ENCODE peak calls at places on chromosome 2, in six cellular contexts. Z, P, U, Q, V and Y are unnamed samples. For H3K4me1, the result is how much of the 10 kb centered on the place peaks cover.

GRCh38 chr2:96601382-96602292 is 36.5 kb downstream of the KANSL3 start:
- DNase-seq in Z (no peak), P (no peak), U (no peak), Q (no peak), V (no peak), Y (no peak)

GRCh38 chr2:78861546-78861945 is 164.0 kb upstream of the REG3G start:
- DNase-seq in Z (no peak), P (no peak), U (peak), Q (no peak), V (no peak), Y (no peak)

GRCh38 chr2:62409442-62409841 is 96.6 kb downstream of the TMEM17 start:
- DNase-seq in Z (no peak), P (no peak), U (no peak), Q (no peak), V (no peak), Y (no peak)

GRCh38 chr2:18387479-18388206 is 172.8 kb downstream of the RDH14 start:
- DNase-seq in Z (peak), P (peak), U (peak), Q (peak), V (peak), Y (peak)

GRCh38 chr2:42082026-42082425 is 34.2 kb downstream of the PKDCC start:
- DNase-seq in Z (no peak), P (no peak), U (no peak), Q (no peak), V (no peak), Y (no peak)

GRCh38 chr2:9107168-9108025 is 99.2 kb upstream of the ASAP2 start:
- DNase-seq in Z (no peak), P (no peak), U (no peak), Q (peak), V (no peak), Y (no peak)

GRCh38 chr2:206562375-206562774 is 79.9 kb upstream of the FAM237A start:
- DNase-seq in Z (no peak), P (no peak), U (no peak), Q (no peak), V (no peak), Y (no peak)

GRCh38 chr2:216057688-216058193 is 23.9 kb downstream of the PECR start:
- DNase-seq in Z (no peak), P (no peak), U (no peak), Q (peak), V (no peak), Y (no peak)

GRCh38 chr2:176096986-176097819 is 2.4 kb upstream of the HOXD12 start:
- DNase-seq in Z (peak), P (peak), U (peak), Q (peak), V (peak), Y (peak)

GRCh38 chr2:150917956-150918713 is 343.5 kb downstream of the RBM43 start:
- DNase-seq in Z (no peak), P (no peak), U (no peak), Q (no peak), V (no peak), Y (no peak)

GRCh38 chr2:28606986-28607441 is 111.2 kb downstream of the PLB1 start:
- DNase-seq in Z (no peak), P (no peak), U (peak), Q (no peak), V (peak), Y (no peak)

GRCh38 chr2:15668611-15669305 is 77.1 kb downstream of the DDX1 start:
- DNase-seq in Z (no peak), P (no peak), U (peak), Q (no peak), V (no peak), Y (no peak)

GRCh38 chr2:240322231-240322955 is 113.1 kb upstream of the GPC1 start:
- DNase-seq in Z (no peak), P (no peak), U (no peak), Q (peak), V (peak), Y (no peak)

GRCh38 chr2:236657215-236657614 is 87.6 kb downstream of the ACKR3 start:
- DNase-seq in Z (no peak), P (no peak), U (no peak), Q (no peak), V (no peak), Y (no peak)

GRCh38 chr2:132979339-132980093 is 309.5 kb upstream of the LYPD1 start:
- DNase-seq in Z (no peak), P (no peak), U (no peak), Q (no peak), V (no peak), Y (no peak)

GRCh38 chr2:174343638-174344455 is 9.1 kb downstream of the SP9 start:
- DNase-seq in Z (no peak), P (no peak), U (no peak), Q (no peak), V (no peak), Y (no peak)

GRCh38 chr2:95165030-95165370 is 609 bp upstream of the ZNF2 start:
- DNase-seq in Z (no peak), P (no peak), U (no peak), Q (no peak), V (no peak), Y (no peak)

GRCh38 chr2:229154381-229154780 is 116.7 kb downstream of the PID1 start:
- DNase-seq in Z (no peak), P (no peak), U (no peak), Q (no peak), V (no peak), Y (no peak)

DNA sequence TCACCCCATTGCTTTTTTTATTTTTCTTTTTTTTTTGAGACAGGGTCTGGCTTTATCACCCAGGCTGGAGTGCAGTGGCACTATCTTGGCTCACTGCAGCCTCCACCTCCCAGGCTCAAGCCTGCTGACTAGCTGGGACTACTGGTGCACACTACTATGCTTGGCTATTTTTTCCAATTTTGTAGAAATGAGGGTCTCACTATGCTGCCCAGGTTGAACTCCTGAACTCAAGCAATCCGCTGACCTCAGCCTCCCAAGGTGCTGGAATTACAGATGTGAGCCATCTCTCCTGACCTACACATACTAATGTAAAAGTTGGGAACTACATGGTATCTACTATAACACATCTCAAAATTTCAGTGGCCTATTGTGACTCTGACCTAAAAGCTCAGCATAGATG is 101.2 kb downstream of the FMNL2 start:
- DNase-seq in Z (no peak), P (no peak), U (no peak), Q (no peak), V (no peak), Y (no peak)
- H3K4me1 ChIP-seq in Z (under half), P (under half), U (under half), Q (under half), V (under half), Y (under half)

DNA sequence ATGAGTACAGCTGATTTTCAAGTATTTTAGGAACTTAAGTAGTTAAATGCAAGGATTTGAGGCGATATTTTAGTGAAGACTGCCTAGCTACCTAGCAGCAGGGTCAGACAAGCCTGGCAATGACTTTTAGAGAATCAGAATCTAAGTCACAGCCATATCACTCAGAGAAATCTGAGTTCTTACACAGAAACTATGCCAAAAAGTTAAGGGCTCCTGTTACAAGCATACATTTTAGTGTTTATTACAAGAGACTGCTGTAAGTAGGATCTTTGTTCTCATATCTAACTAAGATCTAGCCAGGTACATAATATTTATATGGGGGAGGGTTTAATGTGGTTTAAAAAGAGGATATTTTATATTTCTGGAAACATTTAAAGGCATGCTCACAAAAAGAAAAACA is 37.5 kb downstream of the MAP4K3 start:
- DNase-seq in Z (no peak), P (no peak), U (no peak), Q (no peak), V (no peak), Y (no peak)
- H3K4me1 ChIP-seq in Z (under half), P (under half), U (under half), Q (under half), V (half or more), Y (under half)

DNA sequence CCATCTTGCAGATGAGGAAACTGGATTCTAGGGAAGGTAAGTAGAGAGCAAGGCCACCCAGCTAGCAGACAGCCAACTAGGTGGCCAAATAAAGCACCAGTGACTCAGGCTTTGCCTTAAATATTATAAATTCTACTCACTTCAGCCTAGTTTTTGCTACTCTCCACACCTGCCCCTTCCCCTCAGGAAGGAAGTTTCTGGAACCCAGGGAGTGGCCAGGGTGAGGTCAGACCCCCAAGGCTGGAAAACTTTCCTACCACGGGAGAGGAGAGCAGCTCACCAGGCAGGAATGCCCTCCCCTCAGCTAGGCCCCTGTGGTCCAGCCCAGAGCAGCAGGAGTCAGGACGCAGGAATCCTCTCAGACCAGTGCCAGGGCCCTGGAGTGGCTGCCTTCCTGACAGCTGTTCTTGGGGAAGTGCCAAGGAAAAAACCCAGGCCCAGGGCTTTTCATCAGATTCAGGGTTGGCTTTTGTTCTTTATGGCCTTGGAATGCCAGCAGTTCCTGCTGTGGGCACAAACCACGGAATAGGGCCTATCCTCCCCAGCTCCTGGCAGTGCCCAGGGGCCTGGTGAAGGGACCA is 5.1 kb upstream of the PAX8 start:
- DNase-seq in Z (no peak), P (peak), U (peak), Q (peak), V (no peak), Y (peak)
- H3K4me1 ChIP-seq in Z (under half), P (under half), U (under half), Q (half or more), V (under half), Y (under half)

DNA sequence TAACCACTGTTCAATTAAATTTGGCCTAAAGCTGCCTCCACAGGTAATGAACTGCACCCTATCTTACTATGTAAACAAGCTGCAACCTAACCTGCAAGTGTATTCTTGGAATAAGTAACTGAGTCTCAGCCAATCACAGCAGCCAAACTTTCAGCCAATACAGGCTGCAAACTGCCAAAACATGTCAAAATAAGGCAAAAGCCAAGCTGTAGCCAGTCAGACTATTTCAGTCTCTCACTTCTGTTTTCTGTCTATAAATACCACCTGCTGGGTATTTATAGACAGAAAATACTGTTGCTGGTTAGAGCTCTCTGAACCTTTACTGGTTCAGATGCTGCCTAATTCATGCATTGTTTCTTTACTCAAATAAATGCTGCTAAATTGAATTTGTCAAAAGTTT is 14.3 kb downstream of the C2orf76 start:
- DNase-seq in Z (no peak), P (no peak), U (no peak), Q (peak), V (no peak), Y (no peak)
- H3K4me1 ChIP-seq in Z (under half), P (under half), U (under half), Q (under half), V (under half), Y (under half)

GRCh38 chr2:208389940-208390339 is 16.7 kb upstream of the PTH2R start:
- DNase-seq in Z (no peak), P (no peak), U (no peak), Q (no peak), V (no peak), Y (no peak)

GRCh38 chr2:208384637-208385036 is 22.0 kb upstream of the PTH2R start:
- DNase-seq in Z (no peak), P (no peak), U (no peak), Q (no peak), V (no peak), Y (no peak)

GRCh38 chr2:208392300-208392699 is 14.3 kb upstream of the PTH2R start:
- DNase-seq in Z (no peak), P (no peak), U (no peak), Q (no peak), V (no peak), Y (no peak)

GRCh38 chr2:208386546-208386945 is 20.0 kb upstream of the PTH2R start:
- DNase-seq in Z (no peak), P (no peak), U (no peak), Q (no peak), V (no peak), Y (no peak)
- H3K4me1 ChIP-seq in Z (under half), P (under half), U (under half), Q (under half), V (under half), Y (under half)

GRCh38 chr2:85744771-85745601 is 8.8 kb upstream of the ATOH8 start:
- DNase-seq in Z (peak), P (peak), U (no peak), Q (no peak), V (peak), Y (no peak)
- H3K4me1 ChIP-seq in Z (under half), P (half or more), U (under half), Q (half or more), V (half or more), Y (half or more)

GRCh38 chr2:85794038-85794441 is 40.2 kb downstream of the ATOH8 start:
- DNase-seq in Z (no peak), P (no peak), U (no peak), Q (no peak), V (no peak), Y (no peak)

GRCh38 chr2:85793584-85793983 is 39.8 kb downstream of the ATOH8 start:
- DNase-seq in Z (no peak), P (no peak), U (no peak), Q (no peak), V (no peak), Y (no peak)

GRCh38 chr2:85794491-85795121 is 40.8 kb downstream of the ATOH8 start:
- DNase-seq in Z (peak), P (peak), U (no peak), Q (peak), V (peak), Y (no peak)

GRCh38 chr2:85791704-85792565 is 38.1 kb downstream of the ATOH8 start:
- DNase-seq in Z (peak), P (no peak), U (no peak), Q (no peak), V (no peak), Y (no peak)

GRCh38 chr2:85792783-85793441 is 39.1 kb downstream of the ATOH8 start:
- DNase-seq in Z (peak), P (no peak), U (peak), Q (no peak), V (peak), Y (no peak)
- H3K4me1 ChIP-seq in Z (under half), P (under half), U (under half), Q (under half), V (under half), Y (half or more)

GRCh38 chr2:167383610-167384194 is 495.4 kb downstream of the XIRP2 start:
- DNase-seq in Z (no peak), P (no peak), U (no peak), Q (no peak), V (no peak), Y (no peak)

GRCh38 chr2:167380094-167380493 is 491.8 kb downstream of the XIRP2 start:
- DNase-seq in Z (no peak), P (no peak), U (no peak), Q (no peak), V (peak), Y (no peak)

GRCh38 chr2:167386694-167387093 is 498.4 kb downstream of the XIRP2 start:
- DNase-seq in Z (no peak), P (no peak), U (no peak), Q (no peak), V (no peak), Y (no peak)

GRCh38 chr2:167380555-167380954 is 492.3 kb downstream of the XIRP2 start:
- DNase-seq in Z (no peak), P (no peak), U (no peak), Q (no peak), V (no peak), Y (no peak)

GRCh38 chr2:167381349-167381748 is 493.1 kb downstream of the XIRP2 start:
- DNase-seq in Z (no peak), P (no peak), U (no peak), Q (no peak), V (no peak), Y (no peak)
- H3K4me1 ChIP-seq in Z (under half), P (under half), U (under half), Q (under half), V (under half), Y (under half)

DNA sequence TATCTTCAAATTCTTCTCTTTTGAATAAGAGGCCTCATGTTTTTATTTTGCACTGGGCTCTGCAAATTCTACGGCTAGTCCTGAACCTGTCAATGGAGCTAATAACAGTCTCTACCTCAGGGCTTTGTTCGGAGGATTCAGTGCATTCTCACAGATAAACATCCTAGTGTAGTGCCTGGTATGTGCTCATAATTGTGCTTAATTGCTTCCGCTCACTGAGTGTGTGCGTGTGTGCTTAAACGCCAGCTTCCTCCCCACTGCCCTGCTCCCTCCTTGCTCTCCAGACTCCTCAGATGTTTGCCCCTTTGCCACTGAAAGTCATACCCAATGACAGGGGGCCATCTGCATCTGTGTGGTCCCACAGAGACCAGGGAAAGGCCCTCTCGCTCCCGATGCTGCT is 6.7 kb downstream of the GYPC start:
- DNase-seq in Z (no peak), P (no peak), U (no peak), Q (no peak), V (no peak), Y (no peak)
- H3K4me1 ChIP-seq in Z (under half), P (under half), U (under half), Q (under half), V (half or more), Y (half or more)